ENCODE peak calls at places on chromosomes 1 and 21, in eight cellular contexts. B, W, T, F, V, Z, Q and P are unnamed samples.

GRCh38 chr21:43994085-43994484 is 18.0 kb upstream of the TRAPPC10 start:
- DNase-seq in T (no peak), V (peak; percentile 14), W (no peak), Q (no peak), B (no peak), F (no peak), Z (no peak), P (no peak)

GRCh38 chr1:61807606-61808005 is 65.3 kb downstream of the PATJ start:
- DNase-seq in W (no peak), T (no peak), F (peak; percentile 24), B (no peak), V (no peak), Q (no peak), Z (no peak), P (no peak)

GRCh38 chr1:7299994-7300393 is 471.1 kb upstream of the VAMP3 start:
- DNase-seq in T (no peak), W (no peak), B (no peak), Q (no peak), F (no peak), V (no peak), Z (no peak), P (no peak)

GRCh38 chr1:52238474-52238873 is 96.6 kb downstream of the ZFYVE9 start:
- DNase-seq in T (no peak), F (peak; percentile 4), Z (peak; percentile 17), B (no peak), Q (no peak), V (no peak), W (no peak), P (no peak)

GRCh38 chr1:39829791-39830533 is 41.3 kb upstream of the BMP8B start:
- DNase-seq in V (no peak), Z (no peak), F (peak; percentile 1), T (no peak), B (no peak), W (no peak), Q (no peak), P (no peak)

GRCh38 chr1:162093095-162093494 is 23.6 kb downstream of the NOS1AP start:
- DNase-seq in W (no peak), Q (no peak), B (no peak), Z (no peak), V (no peak), F (no peak), T (no peak), P (no peak)

GRCh38 chr1:167862432-167863076 is 51.4 kb downstream of the ADCY10 start:
- DNase-seq in Z (no peak), B (no peak), Q (no peak), W (no peak), V (no peak), T (no peak), F (no peak), P (no peak)

GRCh38 chr1:147586412-147586811 is 45.1 kb downstream of the BCL9 start:
- DNase-seq in V (no peak), Z (no peak), T (no peak), W (no peak), F (no peak), Q (no peak), B (no peak), P (no peak)

GRCh38 chr1:229284887-229285286 is 14.0 kb downstream of the RAB4A start:
- DNase-seq in V (no peak), B (no peak), Q (no peak), W (no peak), Z (no peak), F (no peak), T (no peak), P (no peak)

GRCh38 chr1:189429610-189430009 is 1048.1 kb downstream of the BRINP3 start:
- DNase-seq in Q (peak; percentile 22), V (peak; percentile 18), Z (no peak), T (no peak), B (no peak), F (no peak), W (no peak), P (no peak)

GRCh38 chr1:93743465-93743864 is 61.8 kb upstream of the BCAR3 start:
- DNase-seq in W (no peak), V (no peak), T (no peak), F (no peak), Z (no peak), Q (no peak), B (no peak), P (no peak)

GRCh38 chr1:161958425-161958824 is 65.2 kb downstream of the OLFML2B start:
- DNase-seq in F (no peak), Z (no peak), W (no peak), Q (no peak), T (no peak), V (no peak), B (no peak), P (peak; percentile 77)